ENCODE peak calls at places on chromosomes 1 and 21, in ten cellular contexts. One of them, this sample, is unnamed.

GRCh38 chr1:24203404-24203803 is 16.3 kb upstream of the IFNLR1 start:
- DNase-seq in M059J: peak; percentile 49
- DNase-seq in psoas muscle: no peak
- DNase-seq in CD8-positive, alpha-beta T cell: no peak
- DNase-seq in activated CD8-positive, alpha-beta memory T cell treated with anti-CD3 and anti-CD28 coated beads for 4 hours: no peak
- DNase-seq in HT-29: peak; percentile 74
- DNase-seq in Daoy: no peak
- DNase-seq in midbrain: no peak
- DNase-seq in thoracic aorta: no peak
- DNase-seq in non-pigmented ciliary epithelial cell: no peak
- DNase-seq in this sample: peak; percentile 42

GRCh38 chr21:38351961-38352521 is 95.2 kb downstream of the KCNJ15 start:
- DNase-seq in M059J: peak; percentile 92
- DNase-seq in activated CD8-positive, alpha-beta memory T cell treated with anti-CD3 and anti-CD28 coated beads for 4 hours: no peak
- DNase-seq in Daoy: peak; percentile 95
- DNase-seq in HT-29: no peak
- DNase-seq in midbrain: no peak
- DNase-seq in CD8-positive, alpha-beta T cell: no peak
- DNase-seq in non-pigmented ciliary epithelial cell: peak; percentile 60
- DNase-seq in psoas muscle: no peak
- DNase-seq in thoracic aorta: no peak
- DNase-seq in this sample: peak; percentile 91

GRCh38 chr1:170562644-170563338 is 30.8 kb downstream of the GORAB start:
- DNase-seq in psoas muscle: peak; percentile 45
- DNase-seq in non-pigmented ciliary epithelial cell: peak; percentile 76
- DNase-seq in midbrain: no peak
- DNase-seq in CD8-positive, alpha-beta T cell: peak; percentile 4
- DNase-seq in M059J: peak; percentile 90
- DNase-seq in activated CD8-positive, alpha-beta memory T cell treated with anti-CD3 and anti-CD28 coated beads for 4 hours: no peak
- DNase-seq in thoracic aorta: peak; percentile 60
- DNase-seq in HT-29: peak; percentile 55
- DNase-seq in Daoy: peak; percentile 84
- DNase-seq in this sample: peak; percentile 77

GRCh38 chr1:1758692-1759455 is 19.4 kb downstream of the NADK start:
- DNase-seq in Daoy: no peak
- DNase-seq in M059J: no peak
- DNase-seq in non-pigmented ciliary epithelial cell: no peak
- DNase-seq in psoas muscle: peak; percentile 73
- DNase-seq in HT-29: peak; percentile 94
- DNase-seq in midbrain: no peak
- DNase-seq in thoracic aorta: no peak
- DNase-seq in activated CD8-positive, alpha-beta memory T cell treated with anti-CD3 and anti-CD28 coated beads for 4 hours: no peak
- DNase-seq in CD8-positive, alpha-beta T cell: no peak
- DNase-seq in this sample: peak; percentile 94

GRCh38 chr1:53137729-53138128 is 4.7 kb downstream of the SLC1A7 start:
- DNase-seq in activated CD8-positive, alpha-beta memory T cell treated with anti-CD3 and anti-CD28 coated beads for 4 hours: no peak
- DNase-seq in Daoy: no peak
- DNase-seq in non-pigmented ciliary epithelial cell: no peak
- DNase-seq in psoas muscle: no peak
- DNase-seq in HT-29: peak; percentile 29
- DNase-seq in thoracic aorta: no peak
- DNase-seq in M059J: no peak
- DNase-seq in midbrain: no peak
- DNase-seq in CD8-positive, alpha-beta T cell: no peak
- DNase-seq in this sample: no peak

GRCh38 chr1:161176468-161177111 is 717 bp downstream of the B4GALT3 start:
- DNase-seq in Daoy: no peak
- DNase-seq in midbrain: no peak
- DNase-seq in activated CD8-positive, alpha-beta memory T cell treated with anti-CD3 and anti-CD28 coated beads for 4 hours: no peak
- DNase-seq in psoas muscle: no peak
- DNase-seq in CD8-positive, alpha-beta T cell: no peak
- DNase-seq in M059J: no peak
- DNase-seq in HT-29: no peak
- DNase-seq in non-pigmented ciliary epithelial cell: no peak
- DNase-seq in thoracic aorta: no peak
- DNase-seq in this sample: no peak

GRCh38 chr1:184888505-184888904 is 85.8 kb downstream of the NIBAN1 start:
- DNase-seq in thoracic aorta: no peak
- DNase-seq in non-pigmented ciliary epithelial cell: no peak
- DNase-seq in M059J: peak; percentile 73
- DNase-seq in CD8-positive, alpha-beta T cell: no peak
- DNase-seq in midbrain: no peak
- DNase-seq in HT-29: no peak
- DNase-seq in Daoy: peak; percentile 31
- DNase-seq in psoas muscle: no peak
- DNase-seq in activated CD8-positive, alpha-beta memory T cell treated with anti-CD3 and anti-CD28 coated beads for 4 hours: no peak
- DNase-seq in this sample: peak; percentile 52

GRCh38 chr1:165144757-165145397 is 211.6 kb downstream of the LMX1A start:
- DNase-seq in CD8-positive, alpha-beta T cell: no peak
- DNase-seq in psoas muscle: peak; percentile 25
- DNase-seq in HT-29: peak; percentile 69
- DNase-seq in Daoy: peak; percentile 69
- DNase-seq in midbrain: peak; percentile 75
- DNase-seq in M059J: peak; percentile 50
- DNase-seq in thoracic aorta: no peak
- DNase-seq in non-pigmented ciliary epithelial cell: peak; percentile 15
- DNase-seq in activated CD8-positive, alpha-beta memory T cell treated with anti-CD3 and anti-CD28 coated beads for 4 hours: no peak
- DNase-seq in this sample: peak; percentile 63

GRCh38 chr1:196977278-196977677 is at the start of gene CFHR5:
- DNase-seq in HT-29: no peak
- DNase-seq in non-pigmented ciliary epithelial cell: no peak
- DNase-seq in midbrain: no peak
- DNase-seq in M059J: no peak
- DNase-seq in activated CD8-positive, alpha-beta memory T cell treated with anti-CD3 and anti-CD28 coated beads for 4 hours: no peak
- DNase-seq in Daoy: no peak
- DNase-seq in psoas muscle: no peak
- DNase-seq in thoracic aorta: no peak
- DNase-seq in CD8-positive, alpha-beta T cell: no peak
- DNase-seq in this sample: no peak

GRCh38 chr1:210232524-210233215 is at the start of gene SERTAD4:
- DNase-seq in M059J: peak; percentile 82
- DNase-seq in psoas muscle: peak; percentile 34
- DNase-seq in CD8-positive, alpha-beta T cell: no peak
- DNase-seq in non-pigmented ciliary epithelial cell: no peak
- DNase-seq in HT-29: peak; percentile 55
- DNase-seq in thoracic aorta: no peak
- DNase-seq in midbrain: peak; percentile 48
- DNase-seq in activated CD8-positive, alpha-beta memory T cell treated with anti-CD3 and anti-CD28 coated beads for 4 hours: no peak
- DNase-seq in Daoy: peak; percentile 79
- DNase-seq in this sample: peak; percentile 71

GRCh38 chr1:40160806-40161124 is 422 bp upstream of the RLF start:
- DNase-seq in midbrain: no peak
- DNase-seq in CD8-positive, alpha-beta T cell: no peak
- DNase-seq in thoracic aorta: no peak
- DNase-seq in HT-29: no peak
- DNase-seq in M059J: no peak
- DNase-seq in psoas muscle: no peak
- DNase-seq in non-pigmented ciliary epithelial cell: no peak
- DNase-seq in Daoy: no peak
- DNase-seq in activated CD8-positive, alpha-beta memory T cell treated with anti-CD3 and anti-CD28 coated beads for 4 hours: no peak
- DNase-seq in this sample: no peak

GRCh38 chr1:44354268-44354839 is 703 bp downstream of the ERI3 start:
- DNase-seq in M059J: peak; percentile 12
- DNase-seq in activated CD8-positive, alpha-beta memory T cell treated with anti-CD3 and anti-CD28 coated beads for 4 hours: no peak
- DNase-seq in midbrain: no peak
- DNase-seq in thoracic aorta: no peak
- DNase-seq in HT-29: no peak
- DNase-seq in non-pigmented ciliary epithelial cell: peak; percentile 10
- DNase-seq in CD8-positive, alpha-beta T cell: no peak
- DNase-seq in Daoy: peak; percentile 21
- DNase-seq in psoas muscle: no peak
- DNase-seq in this sample: no peak

GRCh38 chr1:205144046-205144720 is 22.4 kb upstream of the RBBP5 start:
- DNase-seq in thoracic aorta: no peak
- DNase-seq in non-pigmented ciliary epithelial cell: no peak
- DNase-seq in M059J: no peak
- DNase-seq in CD8-positive, alpha-beta T cell: no peak
- DNase-seq in Daoy: no peak
- DNase-seq in midbrain: no peak
- DNase-seq in HT-29: no peak
- DNase-seq in activated CD8-positive, alpha-beta memory T cell treated with anti-CD3 and anti-CD28 coated beads for 4 hours: no peak
- DNase-seq in psoas muscle: no peak
- DNase-seq in this sample: peak; percentile 47

GRCh38 chr1:210428696-210429095 is 100.0 kb downstream of the HHAT start:
- DNase-seq in midbrain: no peak
- DNase-seq in M059J: peak; percentile 65
- DNase-seq in thoracic aorta: no peak
- DNase-seq in non-pigmented ciliary epithelial cell: no peak
- DNase-seq in CD8-positive, alpha-beta T cell: no peak
- DNase-seq in psoas muscle: no peak
- DNase-seq in activated CD8-positive, alpha-beta memory T cell treated with anti-CD3 and anti-CD28 coated beads for 4 hours: no peak
- DNase-seq in Daoy: no peak
- DNase-seq in HT-29: no peak
- DNase-seq in this sample: peak; percentile 82